ENCODE peak calls at places on chromosomes 11 and 22, in five cellular contexts. V is CD4-positive, alpha-beta T cell; G is kidney; B is chondrocyte; L is A549. A is an unnamed sample.

GRCh38 chr22:49815641-49816071 is 12.0 kb downstream of the BRD1 start:
- DNase-seq in V (no peak), B (no peak), G (peak), L (no peak), A (no peak)

GRCh38 chr11:100632970-100633452 is 54.1 kb upstream of the ARHGAP42 start:
- DNase-seq in V (no peak), L (no peak), G (peak), B (no peak), A (no peak)

GRCh38 chr11:68300076-68300830 is 12.1 kb upstream of the LRP5 start:
- DNase-seq in L (no peak), B (peak), G (no peak), V (no peak), A (no peak)

GRCh38 chr11:91946397-91947090 is 278.1 kb upstream of the FAT3 start:
- DNase-seq in V (no peak), B (no peak), G (no peak), L (no peak), A (no peak)

GRCh38 chr11:102950622-102951081 is 4.9 kb downstream of the MMP13 start:
- DNase-seq in V (no peak), B (no peak), G (no peak), L (no peak), A (no peak)

GRCh38 chr22:38782402-38783094 is 11.4 kb downstream of the DNAL4 start:
- DNase-seq in G (no peak), B (no peak), L (no peak), V (no peak), A (no peak)

GRCh38 chr11:118373871-118374270 is 14.5 kb downstream of the UBE4A start:
- DNase-seq in V (no peak), L (no peak), B (no peak), G (no peak), A (no peak)

GRCh38 chr11:14454861-14455632 is 44.6 kb downstream of the COPB1 start:
- DNase-seq in V (no peak), G (no peak), L (no peak), B (no peak), A (no peak)

GRCh38 chr22:35663371-35663770 is 15.1 kb downstream of the APOL6 start:
- DNase-seq in B (no peak), V (no peak), G (no peak), L (no peak), A (no peak)

GRCh38 chr11:15113381-15113780 is 1.3 kb upstream of the INSC start:
- DNase-seq in G (no peak), V (no peak), B (no peak), L (no peak), A (no peak)

GRCh38 chr11:33895752-33896137 is 3.9 kb upstream of the LMO2 start:
- DNase-seq in V (no peak), L (no peak), G (no peak), B (no peak), A (no peak)

GRCh38 chr11:116073854-116074837 is 569.9 kb upstream of the CADM1 start:
- DNase-seq in B (no peak), V (no peak), L (no peak), G (no peak), A (no peak)

GRCh38 chr22:21764038-21764804 is 28.6 kb upstream of the YPEL1 start:
- DNase-seq in V (no peak), B (no peak), L (no peak), G (no peak), A (no peak)

GRCh38 chr11:26248661-26249060 is 83.3 kb upstream of the ANO3 start:
- DNase-seq in V (no peak), B (no peak), G (no peak), L (no peak), A (no peak)

GRCh38 chr11:119417726-119418540 is 5.0 kb downstream of the THY1 start:
- DNase-seq in G (no peak), B (no peak), V (no peak), L (no peak), A (peak)

GRCh38 chr11:19382131-19382611 is 141.4 kb upstream of the E2F8 start:
- DNase-seq in G (no peak), B (no peak), V (no peak), L (no peak), A (no peak)

GRCh38 chr22:30790366-30790765 is 95.7 kb downstream of the OSBP2 start:
- DNase-seq in L (no peak), G (no peak), V (no peak), B (no peak), A (no peak)

GRCh38 chr11:103601230-103601846 is 435.1 kb upstream of the DDI1 start:
- DNase-seq in B (no peak), G (no peak), L (peak), V (no peak), A (peak)

GRCh38 chr11:32231909-32232493 is 141.1 kb downstream of the RCN1 start:
- DNase-seq in V (no peak), B (no peak), G (no peak), L (peak), A (no peak)

GRCh38 chr11:72856065-72856464 is 41.9 kb downstream of the ATG16L2 start:
- DNase-seq in L (no peak), B (no peak), V (no peak), G (no peak), A (no peak)

GRCh38 chr11:126601550-126602215 is 246.2 kb downstream of the ST3GAL4 start:
- DNase-seq in G (no peak), B (no peak), V (no peak), L (no peak), A (no peak)

GRCh38 chr11:74577624-74578396 is 14.6 kb upstream of the POLD3 start:
- DNase-seq in G (no peak), V (no peak), B (no peak), L (no peak), A (no peak)

GRCh38 chr11:117223741-117224685 is 7.9 kb downstream of the PCSK7 start:
- DNase-seq in G (peak), B (no peak), V (no peak), L (no peak), A (no peak)

GRCh38 chr22:46323126-46323525 is 12.4 kb upstream of the TRMU start:
- DNase-seq in L (no peak), V (no peak), B (peak), G (no peak), A (no peak)

GRCh38 chr11:77589181-77589520 is 602 bp upstream of the AQP11 start:
- DNase-seq in B (no peak), V (no peak), L (no peak), G (no peak), A (no peak)

GRCh38 chr11:83008581-83008923 is 63.1 kb downstream of the RAB30 start:
- DNase-seq in B (no peak), V (no peak), G (no peak), L (no peak), A (peak)

DNA sequence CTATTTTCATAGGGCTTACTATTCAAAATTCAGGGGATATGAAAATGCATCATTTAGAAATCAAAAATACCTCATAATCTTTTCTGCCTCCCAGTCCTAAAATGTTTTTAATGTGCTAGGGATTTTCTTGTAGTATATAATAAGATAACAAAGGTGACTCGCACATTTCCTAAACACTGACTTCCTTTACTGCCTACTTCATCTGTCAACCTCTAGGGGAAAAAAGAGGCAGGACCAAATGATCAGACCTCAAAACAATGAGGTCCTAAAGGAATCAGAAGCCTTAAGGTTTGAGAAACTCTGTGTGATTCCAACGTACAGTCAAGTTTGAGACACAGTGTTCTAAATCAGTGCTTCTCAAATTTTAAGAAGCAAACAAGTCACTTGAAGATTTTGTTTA is 56.1 kb upstream of the POU2AF2 start:
- DNase-seq in L (no peak), V (no peak), B (no peak), G (no peak), A (no peak)
- TF ChIP-seq CTCF in L (no peak), V (no peak), B (no peak), G (no peak), A (no peak)

GRCh38 chr11:17296852-17297559 is 20.5 kb downstream of the NUCB2 start:
- DNase-seq in V (no peak), L (no peak), B (no peak), G (no peak), A (no peak)

GRCh38 chr11:17298302-17298701 is 21.8 kb downstream of the NUCB2 start:
- DNase-seq in V (no peak), G (no peak), B (no peak), L (no peak), A (no peak)

DNA sequence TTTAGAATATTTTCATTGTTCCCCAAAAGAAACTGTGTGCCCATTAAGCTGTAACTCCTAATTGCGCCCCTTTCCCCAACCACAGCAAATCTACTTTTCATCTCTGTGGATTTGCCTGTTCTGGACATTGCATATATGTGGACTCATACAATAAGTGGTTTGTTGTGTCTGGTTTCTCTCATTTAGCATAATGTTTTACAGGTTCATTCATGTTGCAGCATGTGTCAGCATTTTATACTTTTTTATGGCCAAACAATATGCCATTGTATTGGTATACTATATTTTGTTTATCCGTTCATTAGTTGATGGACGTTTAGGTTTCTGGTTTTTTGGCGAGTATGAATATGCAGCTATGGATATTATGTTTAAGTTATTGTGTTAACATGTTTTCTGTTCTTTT is 23.8 kb downstream of the NUCB2 start:
- DNase-seq in L (no peak), V (no peak), B (no peak), G (no peak), A (no peak)
- TF ChIP-seq CTCF in L (no peak), V (no peak), B (no peak), G (no peak), A (no peak)

GRCh38 chr11:30852091-30852490 is 265.9 kb upstream of the MPPED2 start:
- DNase-seq in V (no peak), L (no peak), G (no peak), B (no peak), A (no peak)

GRCh38 chr11:30859709-30860108 is 273.6 kb upstream of the MPPED2 start:
- DNase-seq in B (no peak), G (no peak), V (no peak), L (no peak), A (no peak)

GRCh38 chr11:30853470-30853869 is 267.3 kb upstream of the MPPED2 start:
- DNase-seq in G (no peak), V (no peak), L (no peak), B (no peak), A (no peak)

GRCh38 chr11:30852645-30853044 is 266.5 kb upstream of the MPPED2 start:
- DNase-seq in G (no peak), B (no peak), V (no peak), L (no peak), A (no peak)

GRCh38 chr11:30855383-30856006 is 269.3 kb upstream of the MPPED2 start:
- DNase-seq in B (no peak), L (no peak), V (no peak), G (no peak), A (no peak)
- TF ChIP-seq CTCF in B (peak), L (peak), V (no peak), G (no peak), A (no peak)

GRCh38 chr22:20205964-20206708 is 55.3 kb upstream of the CCDC188 start:
- DNase-seq in L (peak), V (peak), G (peak), B (no peak), A (no peak)
- TF ChIP-seq CTCF in L (no peak), V (no peak), G (no peak), B (no peak), A (no peak)

GRCh38 chr22:31995046-31995445 is 48.0 kb upstream of the SLC5A1 start:
- DNase-seq in V (no peak), L (no peak), B (no peak), G (no peak), A (no peak)
- TF ChIP-seq CTCF in V (no peak), L (no peak), B (peak), G (no peak), A (no peak)

DNA sequence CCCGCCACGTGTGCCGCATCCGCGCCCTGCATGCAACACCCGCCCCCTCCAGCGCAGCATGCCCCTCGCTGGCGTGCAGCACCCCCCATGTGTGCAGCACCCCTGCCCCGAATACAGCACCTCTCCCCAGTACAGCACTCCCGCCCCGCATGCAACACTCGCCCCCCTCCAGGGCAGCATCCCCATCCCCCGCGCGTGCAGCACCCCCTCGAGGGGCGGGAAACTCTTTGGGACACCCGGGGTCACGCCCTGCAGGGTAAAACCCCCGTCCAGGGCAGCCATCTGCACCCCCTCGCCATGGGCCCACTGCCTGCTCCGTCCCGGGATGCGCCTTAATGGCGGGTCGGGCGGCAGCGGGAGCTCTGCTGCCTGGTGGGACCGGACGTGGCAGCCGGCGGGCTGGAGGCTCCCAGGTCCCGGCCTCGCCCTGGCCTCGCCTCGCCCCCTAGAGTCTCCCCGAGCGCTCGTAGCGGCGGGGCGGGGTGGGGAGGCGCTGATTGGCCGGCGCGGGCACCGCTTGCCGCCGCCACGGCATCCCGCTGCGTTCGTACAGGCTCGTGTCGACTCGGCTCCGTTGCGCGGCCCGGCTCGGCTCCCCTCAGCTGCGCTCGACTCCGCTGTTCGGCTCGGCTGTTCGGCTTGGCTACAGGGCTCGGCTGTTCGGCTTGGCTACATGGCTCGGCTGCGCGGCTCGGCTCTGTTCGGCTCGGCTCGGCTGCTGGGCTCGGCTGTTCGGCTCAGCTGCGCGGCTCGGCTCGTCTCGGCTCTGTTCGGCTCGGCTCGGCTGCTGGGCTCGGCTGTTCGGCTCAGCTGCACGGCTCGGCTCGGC is 417 bp upstream of the BRSK2 start:
- DNase-seq in G (peak), B (no peak), V (peak), L (peak), A (peak)
- TF ChIP-seq CTCF in G (no peak), B (peak), V (peak), L (peak), A (peak)

GRCh38 chr11:57546869-57547518 is 9.6 kb downstream of the SMTNL1 start:
- DNase-seq in V (no peak), G (no peak), B (no peak), L (peak), A (no peak)
- TF ChIP-seq CTCF in V (no peak), G (no peak), B (peak), L (no peak), A (peak)